ENCODE peak calls at places on chromosomes 16 and 17, in four cellular contexts. One of them, this sample, is unnamed.
A peak's percentile ranks its signal among the peaks of the same experiment; 100 is the strongest.

GRCh38 chr17:83057397-83057761 is 22.0 kb upstream of the METRNL start:
- DNase-seq in HCT116: no peak
- DNase-seq in ovary: no peak
- DNase-seq in IMR-90: no peak
- DNase-seq in this sample: no peak

GRCh38 chr17:27533874-27534815 is 77.9 kb downstream of the KSR1 start:
- DNase-seq in HCT116: no peak
- DNase-seq in ovary: no peak
- DNase-seq in IMR-90: peak; percentile 98
- DNase-seq in this sample: no peak

GRCh38 chr17:35129154-35129972 is 7.9 kb downstream of the FNDC8 start:
- DNase-seq in HCT116: no peak
- DNase-seq in ovary: no peak
- DNase-seq in IMR-90: peak; percentile 32
- DNase-seq in this sample: no peak

GRCh38 chr17:43467981-43468541 is 15.7 kb upstream of the DHX8 start:
- DNase-seq in HCT116: no peak
- DNase-seq in ovary: no peak
- DNase-seq in IMR-90: peak; percentile 85
- DNase-seq in this sample: no peak

GRCh38 chr16:67594956-67595355 is 32.6 kb downstream of the CTCF start:
- DNase-seq in HCT116: no peak
- DNase-seq in ovary: no peak
- DNase-seq in IMR-90: peak; percentile 68
- DNase-seq in this sample: no peak

GRCh38 chr16:1817716-1818115 is 8.9 kb downstream of the HAGH start:
- DNase-seq in HCT116: no peak
- DNase-seq in ovary: no peak
- DNase-seq in IMR-90: no peak
- DNase-seq in this sample: no peak

GRCh38 chr17:38418693-38419507 is 9.4 kb upstream of the ARHGAP23 start:
- DNase-seq in HCT116: no peak
- DNase-seq in ovary: no peak
- DNase-seq in IMR-90: no peak
- DNase-seq in this sample: no peak

GRCh38 chr17:2171725-2172446 is 117.0 kb downstream of the HIC1 start:
- DNase-seq in HCT116: no peak
- DNase-seq in ovary: peak; percentile 91
- DNase-seq in IMR-90: peak; percentile 99
- DNase-seq in this sample: no peak

GRCh38 chr17:310111-311010 is 42.2 kb downstream of the RPH3AL start:
- DNase-seq in HCT116: no peak
- DNase-seq in ovary: no peak
- DNase-seq in IMR-90: no peak
- DNase-seq in this sample: no peak

GRCh38 chr16:19505600-19506303 is 16.1 kb downstream of the GDE1 start:
- DNase-seq in HCT116: no peak
- DNase-seq in ovary: no peak
- DNase-seq in IMR-90: peak; percentile 17
- DNase-seq in this sample: no peak

GRCh38 chr16:86476956-86477530 is 33.3 kb upstream of the FOXF1 start:
- DNase-seq in HCT116: no peak
- DNase-seq in ovary: no peak
- DNase-seq in IMR-90: no peak
- DNase-seq in this sample: no peak

GRCh38 chr16:70715113-70715711 is 29.4 kb upstream of the MTSS2 start:
- DNase-seq in HCT116: no peak
- DNase-seq in ovary: peak; percentile 88
- DNase-seq in IMR-90: peak; percentile 98
- DNase-seq in this sample: no peak

DNA sequence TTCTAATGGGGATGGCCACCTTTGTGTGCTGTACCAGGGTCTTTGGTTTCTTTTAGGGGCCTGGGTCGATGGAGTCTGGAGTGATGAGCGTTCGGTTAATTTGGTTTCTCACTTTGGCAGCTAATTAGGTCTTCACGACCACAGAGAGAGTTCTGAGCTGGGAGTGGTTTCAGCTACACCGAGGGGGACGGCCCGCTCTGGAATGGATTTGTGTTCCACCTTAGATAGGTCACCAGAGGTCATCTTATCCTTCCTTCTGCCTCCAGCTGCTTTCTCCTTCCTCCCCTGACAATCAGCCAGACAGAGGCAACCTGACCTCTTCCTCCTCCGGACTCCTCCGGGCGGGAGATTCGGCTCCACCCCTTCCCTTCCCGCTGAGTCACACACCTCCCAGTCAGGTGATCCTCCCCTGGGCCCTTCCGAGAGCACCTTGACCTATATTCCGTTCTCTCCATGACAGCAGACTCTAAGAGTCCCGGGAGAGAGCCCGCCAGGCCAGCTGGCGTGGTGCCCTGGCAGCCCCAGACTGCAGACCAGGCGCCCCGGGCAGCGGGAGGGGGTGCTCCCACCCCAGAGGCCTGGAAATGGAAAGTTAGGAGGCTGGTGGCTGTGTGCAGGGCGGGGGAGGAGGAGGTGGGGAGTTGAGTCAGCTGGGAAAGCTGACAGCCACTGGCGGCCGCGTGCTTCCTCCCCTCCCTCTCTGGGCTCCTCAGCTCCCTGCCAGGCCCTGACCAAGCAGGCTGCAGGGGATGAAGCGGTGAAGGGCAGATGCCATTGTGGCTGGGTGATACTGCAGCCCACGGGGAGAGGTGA is 44.7 kb downstream of the CHD9 start:
- DNase-seq in HCT116: peak; percentile 78
- DNase-seq in ovary: peak; percentile 91
- DNase-seq in IMR-90: peak; percentile 89
- DNase-seq in this sample: peak; percentile 55
- TF ChIP-seq POLR2A in HCT116: no peak
- TF ChIP-seq POLR2A in ovary: no peak
- TF ChIP-seq POLR2A in IMR-90: peak; percentile 13
- TF ChIP-seq POLR2A in this sample: no peak

GRCh38 chr17:57858838-57859237 is 9.0 kb upstream of the MRPS23 start:
- DNase-seq in HCT116: no peak
- DNase-seq in ovary: no peak
- DNase-seq in IMR-90: no peak
- DNase-seq in this sample: no peak

GRCh38 chr17:57861737-57862409 is 12.0 kb upstream of the MRPS23 start:
- DNase-seq in HCT116: no peak
- DNase-seq in ovary: peak; percentile 63
- DNase-seq in IMR-90: no peak
- DNase-seq in this sample: no peak

GRCh38 chr17:57860414-57860999 is 10.7 kb upstream of the MRPS23 start:
- DNase-seq in HCT116: no peak
- DNase-seq in ovary: no peak
- DNase-seq in IMR-90: no peak
- DNase-seq in this sample: no peak

GRCh38 chr17:57861000-57861736 is 11.3 kb upstream of the MRPS23 start:
- DNase-seq in HCT116: peak; percentile 75
- DNase-seq in ovary: peak; percentile 41
- DNase-seq in IMR-90: peak; percentile 60
- DNase-seq in this sample: peak; percentile 35

DNA sequence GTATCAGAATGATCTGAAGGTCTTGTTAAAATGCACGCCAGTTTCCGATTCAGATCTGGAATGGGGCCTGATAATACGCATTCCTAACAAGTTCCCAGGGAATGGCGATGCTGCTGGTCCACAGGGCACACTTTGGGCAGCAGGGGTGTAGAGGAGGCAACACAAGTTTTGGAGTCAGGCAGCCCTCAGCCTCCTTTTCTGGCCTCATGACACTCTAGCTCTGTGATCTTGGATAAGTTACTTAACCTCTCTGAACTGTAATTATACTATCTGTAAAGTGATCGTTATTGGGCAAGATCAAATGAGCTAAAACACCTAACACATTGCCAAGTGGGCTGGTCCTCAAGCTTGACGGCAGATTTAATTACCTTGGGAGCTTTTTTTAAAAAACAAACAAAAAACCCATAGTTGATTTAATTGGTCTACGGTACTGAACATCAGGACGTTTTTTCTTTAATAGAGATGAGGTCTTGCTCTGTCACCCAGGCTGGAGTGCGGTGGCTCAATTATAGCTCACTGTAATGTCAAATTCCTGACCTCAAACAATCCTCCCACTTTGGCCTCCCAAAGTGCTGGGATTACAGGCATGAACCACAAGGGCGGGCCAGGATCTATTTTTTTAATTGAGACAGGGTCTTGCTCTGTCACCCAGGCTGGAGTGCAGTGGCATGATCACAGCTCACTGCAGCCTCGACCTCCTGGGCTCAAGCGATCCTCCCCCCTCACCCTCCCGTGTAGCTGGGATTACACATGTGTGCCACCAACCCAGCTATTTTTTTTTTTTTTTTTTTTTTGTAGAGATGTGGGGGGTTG is 10.0 kb upstream of the MRPS23 start:
- DNase-seq in HCT116: no peak
- DNase-seq in ovary: no peak
- DNase-seq in IMR-90: no peak
- DNase-seq in this sample: no peak
- H3K4me1 ChIP-seq in HCT116: peaks cover 54% of the 10 kb centered on the region
- H3K4me1 ChIP-seq in ovary: peaks cover 12% of the 10 kb centered on the region
- H3K4me1 ChIP-seq in IMR-90: peaks cover 18% of the 10 kb centered on the region
- H3K4me1 ChIP-seq in this sample: peaks cover 56% of the 10 kb centered on the region

GRCh38 chr16:84578538-84579126 is 39.2 kb downstream of the COTL1 start:
- DNase-seq in HCT116: no peak
- DNase-seq in ovary: no peak
- DNase-seq in IMR-90: no peak
- DNase-seq in this sample: no peak
- TF ChIP-seq POLR2A in HCT116: no peak
- TF ChIP-seq POLR2A in ovary: no peak
- TF ChIP-seq POLR2A in IMR-90: no peak
- TF ChIP-seq POLR2A in this sample: no peak

GRCh38 chr17:7215652-7216139 is 3.9 kb downstream of the DLG4 start:
- DNase-seq in HCT116: no peak
- DNase-seq in ovary: peak; percentile 63
- DNase-seq in IMR-90: peak; percentile 14
- DNase-seq in this sample: no peak

GRCh38 chr17:7218774-7219173 is 862 bp downstream of the DLG4 start:
- DNase-seq in HCT116: no peak
- DNase-seq in ovary: no peak
- DNase-seq in IMR-90: no peak
- DNase-seq in this sample: no peak

GRCh38 chr17:7216242-7217112 is 3.2 kb downstream of the DLG4 start:
- DNase-seq in HCT116: no peak
- DNase-seq in ovary: no peak
- DNase-seq in IMR-90: no peak
- DNase-seq in this sample: no peak

GRCh38 chr17:7218166-7218565 is 1.5 kb downstream of the DLG4 start:
- DNase-seq in HCT116: no peak
- DNase-seq in ovary: no peak
- DNase-seq in IMR-90: no peak
- DNase-seq in this sample: no peak

DNA sequence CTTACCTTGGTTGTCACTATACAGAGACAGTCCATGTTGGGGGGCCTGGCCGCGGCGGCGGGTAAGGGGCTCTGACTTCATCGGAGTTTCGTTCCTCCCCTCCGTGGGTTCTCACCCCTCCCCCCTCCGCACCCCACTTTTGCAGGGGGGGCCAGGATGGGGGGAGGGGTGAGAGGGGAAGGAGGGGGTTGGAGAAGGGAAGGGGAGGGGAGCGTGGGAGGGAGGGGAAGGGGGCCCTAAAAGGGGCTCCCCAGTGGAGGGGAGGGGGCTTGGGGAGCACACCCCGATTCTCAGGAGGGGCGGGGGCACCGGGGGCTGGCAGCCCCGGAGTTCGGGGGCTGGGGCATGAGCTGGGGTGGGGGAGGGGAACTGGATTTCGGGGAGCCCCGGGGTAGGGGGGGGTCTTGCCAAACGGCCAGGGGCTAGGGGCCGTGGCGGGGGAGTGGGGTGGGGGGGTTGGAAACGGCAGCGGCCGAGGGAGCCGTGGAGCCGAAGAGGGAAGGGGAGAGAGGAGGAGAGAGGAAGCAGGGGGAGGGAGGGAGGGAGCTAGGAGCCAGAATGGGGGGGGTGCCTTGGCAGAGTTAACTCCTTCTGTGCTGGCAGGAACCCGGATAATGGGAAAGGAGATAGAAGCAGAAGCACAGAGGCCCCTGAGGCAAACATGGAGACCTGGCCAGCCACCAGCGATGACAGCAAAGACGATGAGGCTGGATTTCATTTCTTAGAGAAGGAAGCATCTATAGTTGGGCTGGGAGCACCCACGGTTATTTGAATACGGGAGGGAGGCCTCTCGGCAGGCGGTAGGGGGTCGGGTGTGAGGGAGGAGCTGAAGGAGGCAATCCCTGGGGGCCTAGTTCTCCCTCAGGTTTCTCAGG is 2.3 kb downstream of the DLG4 start:
- DNase-seq in HCT116: no peak
- DNase-seq in ovary: peak; percentile 82
- DNase-seq in IMR-90: peak; percentile 71
- DNase-seq in this sample: no peak
- H3K4me1 ChIP-seq in HCT116: peaks cover 14% of the 10 kb centered on the region
- H3K4me1 ChIP-seq in ovary: peaks cover 19% of the 10 kb centered on the region
- H3K4me1 ChIP-seq in IMR-90: peaks cover 28% of the 10 kb centered on the region
- H3K4me1 ChIP-seq in this sample: peaks cover 61% of the 10 kb centered on the region

GRCh38 chr17:50766222-50767023 is 895 bp downstream of the ANKRD40CL start:
- DNase-seq in HCT116: no peak
- DNase-seq in ovary: no peak
- DNase-seq in IMR-90: no peak
- DNase-seq in this sample: no peak

GRCh38 chr17:50769884-50770283 is 2.6 kb upstream of the ANKRD40CL start:
- DNase-seq in HCT116: no peak
- DNase-seq in ovary: no peak
- DNase-seq in IMR-90: no peak
- DNase-seq in this sample: no peak

GRCh38 chr17:50767446-50767845 is at the start of gene ANKRD40CL:
- DNase-seq in HCT116: no peak
- DNase-seq in ovary: no peak
- DNase-seq in IMR-90: no peak
- DNase-seq in this sample: no peak

GRCh38 chr17:50767030-50767429 is 288 bp downstream of the ANKRD40CL start:
- DNase-seq in HCT116: no peak
- DNase-seq in ovary: no peak
- DNase-seq in IMR-90: no peak
- DNase-seq in this sample: no peak

GRCh38 chr17:50768348-50768761 is 1.0 kb upstream of the ANKRD40CL start:
- DNase-seq in HCT116: peak; percentile 37
- DNase-seq in ovary: no peak
- DNase-seq in IMR-90: no peak
- DNase-seq in this sample: no peak
- TF ChIP-seq POLR2A in HCT116: no peak
- TF ChIP-seq POLR2A in ovary: no peak
- TF ChIP-seq POLR2A in IMR-90: no peak
- TF ChIP-seq POLR2A in this sample: no peak

This sample was measured in esophagus squamous epithelium.